ENCODE peak calls at places on chromosomes 2 and 18, in ten cellular contexts. X, W, O, I, R, C, S, F, Z and Q are unnamed samples.

GRCh38 chr18:21740474-21740723 is 193 bp upstream of the MIB1 start:
- DNase-seq in W (no peak), S (peak), F (peak), O (peak), C (no peak), I (peak), X (peak), Z (no peak), R (peak), Q (peak)

GRCh38 chr2:80292474-80292873 is 12.1 kb downstream of the LRRTM1 start:
- DNase-seq in O (no peak), C (no peak), W (no peak), X (no peak), I (no peak), Z (no peak), S (no peak), F (no peak), R (no peak), Q (no peak)

GRCh38 chr2:20633001-20633400 is 17.9 kb downstream of the HS1BP3 start:
- DNase-seq in S (no peak), I (no peak), O (no peak), X (no peak), F (no peak), W (no peak), C (no peak), Z (no peak), R (no peak), Q (no peak)

GRCh38 chr2:63780483-63781155 is 61.1 kb upstream of the UGP2 start:
- DNase-seq in S (no peak), O (no peak), W (no peak), X (no peak), F (no peak), Z (no peak), C (no peak), I (no peak), R (no peak), Q (no peak)

GRCh38 chr2:130975729-130976128 is 117.5 kb downstream of the FAM168B start:
- DNase-seq in X (no peak), Z (no peak), C (no peak), O (no peak), W (no peak), S (no peak), F (no peak), I (no peak), R (no peak), Q (no peak)

GRCh38 chr18:48794251-48794970 is 156.4 kb downstream of the SMAD7 start:
- DNase-seq in Z (no peak), S (peak), F (no peak), C (peak), W (no peak), X (peak), O (no peak), R (no peak), I (no peak), Q (no peak)

GRCh38 chr2:121359937-121360565 is 75.0 kb upstream of the TFCP2L1 start:
- DNase-seq in R (no peak), W (no peak), S (no peak), I (no peak), C (no peak), O (no peak), X (no peak), Z (no peak), F (no peak), Q (no peak)

GRCh38 chr2:38602732-38603401 is at the start of gene HNRNPLL:
- DNase-seq in F (peak), O (peak), C (peak), W (peak), S (peak), I (peak), R (peak), Z (peak), X (peak), Q (peak)

GRCh38 chr2:69493268-69493667 is 56.0 kb upstream of the NFU1 start:
- DNase-seq in F (peak), R (no peak), I (no peak), Z (peak), C (no peak), O (no peak), W (no peak), X (no peak), S (no peak), Q (no peak)

GRCh38 chr2:74544634-74545033 is 9.1 kb downstream of the LOXL3 start:
- DNase-seq in F (no peak), I (no peak), W (no peak), S (no peak), R (no peak), Z (no peak), X (no peak), C (no peak), O (no peak), Q (peak)

GRCh38 chr2:179428659-179429058 is 164.0 kb upstream of the SESTD1 start:
- DNase-seq in O (no peak), W (peak), R (no peak), Z (peak), X (no peak), C (peak), F (no peak), S (no peak), I (no peak), Q (no peak)

GRCh38 chr2:239721531-239721930 is 303.6 kb downstream of the NDUFA10 start:
- DNase-seq in O (no peak), C (peak), F (no peak), W (no peak), S (no peak), I (no peak), X (no peak), R (no peak), Z (no peak), Q (no peak)

GRCh38 chr2:241891315-241891987 is 21.9 kb downstream of the RTP5 start:
- DNase-seq in F (no peak), W (no peak), C (no peak), Z (no peak), O (no peak), X (no peak), R (no peak), I (no peak), S (peak), Q (no peak)

GRCh38 chr2:132632000-132632649 is 37.9 kb downstream of the LYPD1 start:
- DNase-seq in S (no peak), O (no peak), W (no peak), I (no peak), F (peak), X (no peak), Z (no peak), R (no peak), C (no peak), Q (no peak)

GRCh38 chr2:163884416-163884815 is 148.6 kb upstream of the FIGN start:
- DNase-seq in Z (no peak), O (no peak), W (no peak), F (no peak), I (no peak), C (no peak), R (peak), S (no peak), X (no peak), Q (no peak)

GRCh38 chr2:170553748-170554147 is 161.4 kb upstream of the SP5 start:
- DNase-seq in F (no peak), I (no peak), S (no peak), O (no peak), C (no peak), W (no peak), R (no peak), X (no peak), Z (no peak), Q (no peak)

GRCh38 chr2:172710584-172711024 is 25.0 kb upstream of the RAPGEF4 start:
- DNase-seq in F (peak), X (no peak), W (peak), I (peak), O (no peak), S (peak), R (peak), C (peak), Z (peak), Q (no peak)

GRCh38 chr2:143001521-143001920 is 124.1 kb downstream of the KYNU start:
- DNase-seq in I (peak), X (no peak), W (no peak), C (no peak), Z (no peak), F (no peak), S (no peak), R (no peak), O (no peak), Q (no peak)

GRCh38 chr18:46387426-46388131 is 269.4 kb downstream of the LOXHD1 start:
- DNase-seq in Z (no peak), F (no peak), C (no peak), W (no peak), R (no peak), I (no peak), X (no peak), O (no peak), S (no peak), Q (no peak)

GRCh38 chr18:6521804-6522418 is 107.2 kb upstream of the L3MBTL4 start:
- DNase-seq in C (peak), S (peak), X (no peak), F (peak), O (no peak), R (peak), W (peak), Z (peak), I (peak), Q (peak)

GRCh38 chr2:12231288-12231687 is 484.9 kb downstream of the LPIN1 start:
- DNase-seq in O (no peak), C (no peak), Z (no peak), I (peak), W (no peak), X (no peak), R (no peak), F (no peak), S (no peak), Q (no peak)

GRCh38 chr18:27605107-27605834 is 420.2 kb upstream of the CHST9 start:
- DNase-seq in S (peak), Z (peak), W (peak), O (no peak), F (peak), R (peak), C (peak), I (peak), X (no peak), Q (peak)

GRCh38 chr2:222939208-222939846 is 78.5 kb downstream of the ACSL3 start:
- DNase-seq in C (peak), W (peak), S (peak), I (peak), Z (peak), R (peak), X (no peak), F (peak), O (peak), Q (no peak)

GRCh38 chr2:237447496-237447895 is 33.5 kb upstream of the COL6A3 start:
- DNase-seq in R (no peak), Z (no peak), W (no peak), F (no peak), C (no peak), O (no peak), I (no peak), S (no peak), X (no peak), Q (peak)

GRCh38 chr2:60410458-60411146 is 142.9 kb downstream of the BCL11A start:
- DNase-seq in S (no peak), W (peak), I (no peak), R (no peak), F (no peak), C (peak), Z (peak), X (no peak), O (no peak), Q (no peak)

GRCh38 chr2:40606862-40607261 is 155.0 kb upstream of the SLC8A1 start:
- DNase-seq in S (no peak), O (no peak), F (no peak), R (peak), C (no peak), W (no peak), X (no peak), I (peak), Z (no peak), Q (no peak)

GRCh38 chr2:43537137-43537536 is 58.7 kb downstream of the THADA start:
- DNase-seq in I (no peak), X (no peak), S (no peak), O (no peak), Z (no peak), F (no peak), R (no peak), W (no peak), C (no peak), Q (no peak)

GRCh38 chr18:68520406-68521075 is 194.4 kb downstream of the TMX3 start:
- DNase-seq in W (no peak), F (no peak), I (peak), O (no peak), C (no peak), S (no peak), R (peak), Z (no peak), X (no peak), Q (no peak)

GRCh38 chr2:149562304-149562703 is 25.3 kb downstream of the MMADHC start:
- DNase-seq in X (no peak), C (no peak), Z (peak), F (no peak), S (no peak), O (no peak), W (no peak), I (peak), R (peak), Q (no peak)

GRCh38 chr2:166126014-166126639 is 1.7 kb downstream of the SCN1A start:
- DNase-seq in C (no peak), W (no peak), O (no peak), S (no peak), X (no peak), R (no peak), F (no peak), Z (no peak), I (peak), Q (no peak)

GRCh38 chr18:79516441-79516931 is 120.8 kb downstream of the NFATC1 start:
- DNase-seq in S (peak), W (no peak), C (peak), O (no peak), R (no peak), X (peak), I (no peak), F (no peak), Z (no peak), Q (no peak)

GRCh38 chr2:44844651-44845270 is 96.7 kb upstream of the SIX3 start:
- DNase-seq in R (no peak), I (no peak), O (no peak), C (peak), F (no peak), W (no peak), Z (no peak), X (no peak), S (no peak), Q (no peak)

GRCh38 chr2:126824663-126825062 is 74.0 kb upstream of the TEX51 start:
- DNase-seq in S (no peak), I (no peak), X (no peak), C (no peak), Z (no peak), O (no peak), R (no peak), F (no peak), W (no peak), Q (no peak)

GRCh38 chr2:171793691-171794678 is 100.1 kb downstream of the SLC25A12 start:
- DNase-seq in O (no peak), C (peak), S (no peak), X (no peak), W (no peak), F (no peak), I (no peak), R (no peak), Z (peak), Q (no peak)

GRCh38 chr2:189116984-189117383 is 62.6 kb downstream of the COL5A2 start:
- DNase-seq in C (no peak), S (no peak), I (peak), Z (no peak), W (no peak), O (no peak), R (no peak), F (no peak), X (no peak), Q (no peak)

GRCh38 chr2:189118386-189118785 is 61.2 kb downstream of the COL5A2 start:
- DNase-seq in S (no peak), X (no peak), Z (no peak), C (no peak), F (no peak), I (no peak), R (no peak), O (no peak), W (no peak), Q (no peak)

GRCh38 chr2:189113963-189114362 is 65.6 kb downstream of the COL5A2 start:
- DNase-seq in X (no peak), S (no peak), W (no peak), I (no peak), R (no peak), Z (no peak), O (no peak), F (no peak), C (no peak), Q (no peak)

GRCh38 chr2:189115126-189115525 is 64.4 kb downstream of the COL5A2 start:
- DNase-seq in C (no peak), F (no peak), R (no peak), X (no peak), I (peak), W (no peak), S (no peak), O (no peak), Z (no peak), Q (no peak)

DNA sequence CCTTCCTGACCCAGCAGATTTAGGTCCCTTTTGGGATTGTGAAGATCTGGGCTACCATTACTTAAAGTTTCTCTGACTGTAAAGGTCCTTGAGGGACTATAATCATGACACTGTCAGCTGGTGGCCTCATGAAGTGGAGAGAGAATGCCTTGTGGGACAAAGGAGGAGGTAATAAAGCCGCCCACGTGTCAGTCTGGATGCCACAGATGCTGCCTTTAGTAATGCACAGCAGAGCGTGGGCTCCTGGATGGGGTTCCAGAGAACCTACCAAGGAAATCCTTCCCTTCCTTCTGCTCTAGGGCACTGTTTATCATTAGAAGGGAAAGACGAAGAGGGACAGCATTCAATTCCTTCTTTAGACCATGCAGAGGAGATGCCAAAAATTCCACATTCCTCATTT is 63.5 kb downstream of the COL5A2 start:
- DNase-seq in C (no peak), W (no peak), O (no peak), Z (peak), I (no peak), X (no peak), R (no peak), F (no peak), S (no peak), Q (no peak)
- H3K4me3 ChIP-seq in C (no peak), W (no peak), O (no peak), Z (no peak), I (no peak), X (no peak), R (no peak), F (no peak), S (no peak), Q (no peak)

GRCh38 chr2:204340511-204340910 is 204.8 kb upstream of the PARD3B start:
- DNase-seq in I (peak), C (no peak), R (no peak), O (no peak), S (no peak), F (no peak), W (no peak), Z (no peak), X (no peak), Q (no peak)
- H3K4me3 ChIP-seq in I (no peak), C (no peak), R (no peak), O (no peak), S (no peak), F (no peak), W (no peak), Z (no peak), X (no peak), Q (no peak)

GRCh38 chr2:119216994-119217393 is 6.6 kb upstream of the STEAP3 start:
- DNase-seq in R (no peak), W (no peak), I (no peak), S (peak), C (no peak), Z (no peak), F (no peak), X (no peak), O (no peak), Q (peak)
- H3K4me3 ChIP-seq in R (no peak), W (no peak), I (no peak), S (no peak), C (no peak), Z (no peak), F (no peak), X (no peak), O (no peak), Q (no peak)

GRCh38 chr2:9814129-9814868 is 29.0 kb upstream of the TAF1B start:
- DNase-seq in R (no peak), O (no peak), Z (no peak), I (no peak), W (no peak), F (no peak), S (no peak), C (peak), X (peak), Q (no peak)
- H3K4me3 ChIP-seq in R (peak), O (no peak), Z (no peak), I (no peak), W (no peak), F (no peak), S (no peak), C (no peak), X (no peak), Q (no peak)

GRCh38 chr2:54564439-54564838 is 108.3 kb downstream of the SPTBN1 start:
- DNase-seq in Z (no peak), R (no peak), X (no peak), I (no peak), F (no peak), S (no peak), C (no peak), O (no peak), W (no peak), Q (no peak)

GRCh38 chr2:54560146-54560881 is 104.2 kb downstream of the SPTBN1 start:
- DNase-seq in C (peak), S (no peak), X (peak), O (no peak), W (no peak), R (no peak), Z (no peak), I (peak), F (peak), Q (peak)

GRCh38 chr2:54559593-54560145 is 103.5 kb downstream of the SPTBN1 start:
- DNase-seq in R (peak), I (peak), F (peak), S (no peak), O (no peak), Z (peak), W (no peak), C (peak), X (no peak), Q (peak)

GRCh38 chr2:54561010-54561409 is 104.9 kb downstream of the SPTBN1 start:
- DNase-seq in O (no peak), C (no peak), F (no peak), X (no peak), Z (no peak), S (no peak), W (no peak), R (no peak), I (no peak), Q (no peak)

GRCh38 chr2:54561795-54562592 is 105.9 kb downstream of the SPTBN1 start:
- DNase-seq in C (no peak), W (no peak), R (no peak), I (no peak), S (no peak), F (no peak), Z (no peak), O (no peak), X (no peak), Q (no peak)
- H3K4me3 ChIP-seq in C (peak), W (no peak), R (peak), I (no peak), S (no peak), F (no peak), Z (no peak), O (peak), X (no peak), Q (no peak)

GRCh38 chr2:167857406-167857805 is 390.0 kb downstream of the STK39 start:
- DNase-seq in R (no peak), Z (no peak), C (no peak), I (no peak), S (no peak), W (no peak), F (no peak), X (no peak), O (no peak), Q (no peak)
- H3K4me3 ChIP-seq in R (no peak), Z (no peak), C (no peak), I (no peak), S (no peak), W (no peak), F (no peak), X (no peak), O (no peak), Q (no peak)